ENCODE peak calls at places on chromosome 3, in five cellular contexts. T is choroid plexus epithelial cell, R is ascending aorta, X is H1, W is body of pancreas. L is an unnamed sample.

GRCh38 chr3:134666885-134667284 is 16.1 kb upstream of the KY start:
- DNase-seq in T (no peak), R (no peak), X (no peak), W (no peak), L (no peak)

GRCh38 chr3:6315906-6316305 is 545.0 kb upstream of the GRM7 start:
- DNase-seq in T (no peak), R (no peak), X (no peak), W (no peak), L (no peak)

GRCh38 chr3:42247576-42248027 is 18.4 kb downstream of the CCK start:
- DNase-seq in T (peak; percentile 80), R (no peak), X (no peak), W (peak; percentile 56), L (peak; percentile 75)

GRCh38 chr3:11638669-11639402 is 4.9 kb downstream of the VGLL4 start:
- DNase-seq in T (peak; percentile 29), R (no peak), X (no peak), W (no peak), L (peak; percentile 23)

GRCh38 chr3:170585937-170586310 is at the start of gene SLC7A14:
- DNase-seq in T (peak; percentile 17), R (no peak), X (no peak), W (peak; percentile 10), L (no peak)

GRCh38 chr3:149536429-149536828 is 61.9 kb downstream of the TM4SF4 start:
- DNase-seq in T (peak; percentile 50), R (peak; percentile 69), X (no peak), W (peak; percentile 77), L (peak; percentile 69)

GRCh38 chr3:47542614-47543173 is 29.2 kb upstream of the ELP6 start:
- DNase-seq in T (no peak), R (peak; percentile 77), X (no peak), W (peak; percentile 59), L (peak; percentile 11)

GRCh38 chr3:29334652-29335189 is 53.9 kb downstream of the RBMS3 start:
- DNase-seq in T (no peak), R (no peak), X (no peak), W (no peak), L (no peak)

GRCh38 chr3:182792901-182793662 is at the start of gene ATP11B:
- DNase-seq in T (peak; percentile 62), R (peak; percentile 83), X (no peak), W (peak; percentile 76), L (peak; percentile 49)

GRCh38 chr3:141738636-141739363 is 702 bp downstream of the RNF7 start:
- DNase-seq in T (peak; percentile 69), R (no peak), X (no peak), W (no peak), L (peak; percentile 63)

GRCh38 chr3:121992601-121993560 is 29.2 kb downstream of the ILDR1 start:
- DNase-seq in T (no peak), R (no peak), X (no peak), W (no peak), L (no peak)

GRCh38 chr3:47007482-47008257 is 28.2 kb downstream of the NBEAL2 start:
- DNase-seq in T (no peak), R (peak; percentile 61), X (no peak), W (peak; percentile 10), L (no peak)

GRCh38 chr3:110243081-110243480 is 828.5 kb upstream of the NECTIN3 start:
- DNase-seq in T (peak; percentile 91), R (no peak), X (no peak), W (no peak), L (peak; percentile 86)

GRCh38 chr3:145719118-145719517 is 441.9 kb downstream of the PLOD2 start:
- DNase-seq in T (no peak), R (no peak), X (no peak), W (no peak), L (no peak)

GRCh38 chr3:90241481-90241880 is 1134.1 kb downstream of the EPHA3 start:
- DNase-seq in T (peak; percentile 18), R (no peak), X (no peak), W (no peak), L (no peak)

GRCh38 chr3:114442251-114442650 is 148.4 kb downstream of the TIGIT start:
- DNase-seq in T (peak; percentile 77), R (no peak), X (no peak), W (no peak), L (peak; percentile 43)

GRCh38 chr3:37905987-37906674 is 44.5 kb downstream of the CTDSPL start:
- DNase-seq in T (peak; percentile 54), R (no peak), X (no peak), W (no peak), L (peak; percentile 59)

GRCh38 chr3:191151653-191152052 is 47.4 kb upstream of the OSTN start:
- DNase-seq in T (no peak), R (no peak), X (no peak), W (no peak), L (no peak)

GRCh38 chr3:121757087-121757811 is 7.7 kb upstream of the GOLGB1 start:
- DNase-seq in T (peak; percentile 19), R (no peak), X (no peak), W (no peak), L (peak; percentile 81)

GRCh38 chr3:129000742-129001100 is 383 bp upstream of the EFCC1 start:
- DNase-seq in T (no peak), R (no peak), X (no peak), W (no peak), L (no peak)

GRCh38 chr3:190585771-190586630 is 72.1 kb downstream of the IL1RAP start:
- DNase-seq in T (peak; percentile 94), R (no peak), X (peak; percentile 43), W (no peak), L (peak; percentile 93)

GRCh38 chr3:38307599-38307998 is 25.5 kb downstream of the SLC22A14 start:
- DNase-seq in T (no peak), R (no peak), X (no peak), W (no peak), L (no peak)

GRCh38 chr3:63745757-63746156 is 73.3 kb upstream of the C3orf49 start:
- DNase-seq in T (no peak), R (no peak), X (no peak), W (no peak), L (no peak)

GRCh38 chr3:89165636-89166312 is 58.4 kb downstream of the EPHA3 start:
- DNase-seq in T (no peak), R (no peak), X (peak; percentile 39), W (no peak), L (no peak)

GRCh38 chr3:127964053-127964452 is 49.0 kb downstream of the KBTBD12 start:
- DNase-seq in T (peak; percentile 79), R (no peak), X (no peak), W (no peak), L (peak; percentile 39)

GRCh38 chr3:129050556-129051295 is 9.9 kb upstream of the GP9 start:
- DNase-seq in T (no peak), R (no peak), X (no peak), W (no peak), L (no peak)

GRCh38 chr3:37920156-37920686 is 58.5 kb downstream of the CTDSPL start:
- DNase-seq in T (no peak), R (no peak), X (no peak), W (no peak), L (no peak)

GRCh38 chr3:171966533-171967136 is 72.7 kb upstream of the FNDC3B start:
- DNase-seq in T (peak; percentile 33), R (no peak), X (no peak), W (no peak), L (no peak)

DNA sequence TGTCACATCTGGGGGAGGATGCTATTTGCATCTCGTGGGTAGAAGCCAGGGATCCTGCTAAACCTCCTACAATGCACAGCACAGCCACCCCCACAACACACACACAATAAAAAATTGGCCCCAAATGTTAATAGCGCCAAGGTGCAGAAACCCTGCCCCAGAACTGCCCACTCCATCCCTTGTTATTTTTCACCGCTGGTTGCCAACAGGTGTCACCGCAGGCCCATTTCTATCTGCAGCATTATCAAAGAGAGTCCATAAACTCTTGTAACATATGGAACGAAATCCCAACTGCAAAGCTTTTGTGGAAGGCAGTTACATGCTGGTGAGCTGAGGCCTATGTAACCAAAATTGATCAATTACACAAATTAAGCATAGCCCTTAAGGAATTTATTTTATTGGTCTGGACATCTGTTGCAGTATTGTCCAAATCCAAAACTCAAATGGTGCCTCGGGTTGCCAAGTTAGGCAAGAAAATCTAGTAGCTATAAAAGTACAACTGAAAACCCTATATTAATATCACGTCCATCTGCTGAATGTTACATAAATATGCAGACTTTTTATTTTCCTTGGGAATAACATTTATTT is 66.2 kb downstream of the SAMMSON start:
- DNase-seq in T (peak; percentile 10), R (no peak), X (no peak), W (no peak), L (no peak)
- TF ChIP-seq CTCF in T (peak; percentile 37), R (no peak), X (peak; percentile 61), W (no peak), L (no peak)

GRCh38 chr3:13348100-13348499 is 72.0 kb downstream of the NUP210 start:
- DNase-seq in T (no peak), R (no peak), X (no peak), W (no peak), L (no peak)

GRCh38 chr3:13346481-13347389 is 73.4 kb downstream of the NUP210 start:
- DNase-seq in T (no peak), R (no peak), X (no peak), W (no peak), L (no peak)

GRCh38 chr3:13348671-13349396 is 71.3 kb downstream of the NUP210 start:
- DNase-seq in T (peak; percentile 48), R (no peak), X (no peak), W (no peak), L (no peak)

GRCh38 chr3:13345772-13346171 is 74.3 kb downstream of the NUP210 start:
- DNase-seq in T (no peak), R (no peak), X (no peak), W (no peak), L (no peak)

GRCh38 chr3:13347390-13347966 is 72.6 kb downstream of the NUP210 start:
- DNase-seq in T (peak; percentile 56), R (no peak), X (no peak), W (no peak), L (peak; percentile 29)
- H3K4me3 ChIP-seq in T (no peak overlapping the region), R (no peak overlapping the region), X (peak overlapping the region; percentile 32), W (no peak overlapping the region), L (no peak overlapping the region)

DNA sequence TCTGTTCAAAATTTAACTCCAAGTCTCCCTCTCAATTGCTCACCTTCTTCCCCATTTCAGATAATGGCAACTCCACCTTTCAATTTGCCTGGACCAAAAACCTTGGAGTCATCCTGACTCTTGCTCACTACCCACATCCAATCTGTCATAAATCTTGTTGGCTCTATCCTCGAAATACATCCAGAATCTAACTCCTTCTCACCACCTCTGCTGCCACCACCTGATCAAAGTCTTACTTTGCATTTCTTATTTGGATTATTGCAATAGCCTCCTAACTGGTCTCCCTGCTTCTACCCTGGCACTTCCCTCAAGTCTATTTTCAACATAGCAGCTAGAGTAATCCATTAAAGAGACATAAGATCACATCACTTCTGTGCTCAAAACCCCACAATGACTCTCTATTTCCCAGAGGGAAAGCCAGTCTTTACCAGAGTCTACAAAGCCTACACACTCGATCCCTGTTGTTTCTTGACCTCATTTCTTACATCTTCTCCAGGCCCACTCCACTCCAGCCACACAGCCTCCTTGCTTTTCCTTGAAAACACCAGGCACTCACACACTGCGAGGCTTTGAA is 86.6 kb downstream of the GPR156 start:
- DNase-seq in T (peak; percentile 73), R (no peak), X (no peak), W (no peak), L (peak; percentile 61)
- TF ChIP-seq CTCF in T (peak; percentile 50), R (no peak), X (no peak), W (no peak), L (peak; percentile 30)

GRCh38 chr3:69085543-69086132 is 901 bp downstream of the ARL6IP5 start:
- DNase-seq in T (peak; percentile 26), R (no peak), X (no peak), W (peak; percentile 33), L (no peak)
- H3K4me3 ChIP-seq in T (peak overlapping the region; percentile 85), R (peak overlapping the region; percentile 54), X (peak overlapping the region; percentile 82), W (peak overlapping the region; percentile 50), L (peak overlapping the region; percentile 98)

L was measured in fibroblast of pulmonary artery.